ENCODE peak calls at places on chromosomes 12 and 14, in nine cellular contexts. T, S, Z, F, J, D, Y, H and Q are unnamed samples.

GRCh38 chr12:21502164-21502496 is 541 bp downstream of the GOLT1B start:
- DNase-seq in H (no peak), F (peak), S (no peak), D (no peak), T (peak), Y (no peak), J (no peak), Z (no peak), Q (peak)

GRCh38 chr14:23006544-23007419 is 3.2 kb downstream of the C14orf93 start:
- DNase-seq in H (peak), T (peak), F (peak), S (peak), J (peak), D (peak), Y (peak), Z (peak), Q (peak)

GRCh38 chr12:96401061-96401871 is 1.0 kb upstream of the CDK17 start:
- DNase-seq in Y (no peak), F (peak), D (no peak), S (peak), H (no peak), Z (no peak), T (no peak), J (no peak), Q (peak)

GRCh38 chr12:12327802-12328201 is 22.2 kb downstream of the MANSC1 start:
- DNase-seq in Z (peak), H (no peak), T (no peak), Y (no peak), J (no peak), F (peak), S (peak), D (no peak), Q (peak)

GRCh38 chr12:122862872-122863701 is 27.8 kb downstream of the HIP1R start:
- DNase-seq in H (no peak), F (no peak), D (no peak), Y (peak), J (no peak), S (no peak), Z (no peak), T (no peak), Q (no peak)

GRCh38 chr14:52461721-52462120 is 90.6 kb downstream of the TXNDC16 start:
- DNase-seq in J (no peak), S (no peak), F (no peak), Y (no peak), Z (no peak), T (no peak), D (no peak), H (no peak), Q (no peak)

GRCh38 chr14:28142400-28143015 is 624.1 kb upstream of the FOXG1 start:
- DNase-seq in Z (no peak), Y (no peak), J (no peak), T (no peak), S (no peak), F (no peak), H (no peak), D (no peak), Q (no peak)

GRCh38 chr14:67263499-67264149 is 22.4 kb downstream of the PALS1 start:
- DNase-seq in S (no peak), H (no peak), Y (no peak), J (no peak), D (no peak), F (peak), Z (no peak), T (no peak), Q (no peak)

GRCh38 chr14:53509845-53510244 is 356.7 kb upstream of the DDHD1 start:
- DNase-seq in F (peak), D (no peak), S (no peak), T (no peak), Z (no peak), Y (no peak), H (no peak), J (no peak), Q (no peak)

GRCh38 chr12:81412940-81413339 is 335.1 kb downstream of the ACSS3 start:
- DNase-seq in H (no peak), T (no peak), Z (no peak), Y (no peak), J (no peak), F (no peak), D (no peak), S (no peak), Q (no peak)

GRCh38 chr12:58242803-58243628 is 301.6 kb downstream of the ATP23 start:
- DNase-seq in Z (no peak), J (no peak), H (no peak), F (no peak), S (no peak), D (no peak), Y (no peak), T (no peak), Q (no peak)

GRCh38 chr12:81499809-81500208 is 259.3 kb downstream of the PPFIA2 start:
- DNase-seq in J (no peak), T (no peak), F (no peak), H (no peak), Y (no peak), Z (no peak), S (no peak), D (no peak), Q (no peak)

GRCh38 chr12:118376089-118377004 is at the start of gene SUDS3:
- DNase-seq in D (peak), H (peak), Y (peak), F (peak), T (peak), Z (peak), S (peak), J (peak), Q (peak)

GRCh38 chr12:105888696-105889095 is 250.1 kb downstream of the NUAK1 start:
- DNase-seq in D (no peak), F (peak), J (no peak), Z (no peak), S (no peak), T (no peak), H (no peak), Y (no peak), Q (no peak)